ENCODE peak calls at places on chromosomes 6 and 20, in six cellular contexts. L, X, N, Q, S and K are unnamed samples.
A peak's percentile ranks its signal among the peaks of the same experiment; 100 is the strongest.

GRCh38 chr20:59810376-59811187 is 122.9 kb downstream of the SYCP2 start:
- DNase-seq in L (no peak), S (peak; percentile 90), N (no peak), Q (no peak), X (no peak), K (no peak)

GRCh38 chr20:20490673-20491072 is 122.8 kb downstream of the INSM1 start:
- DNase-seq in X (no peak), S (no peak), Q (no peak), N (no peak), L (no peak), K (no peak)

GRCh38 chr6:7143161-7143974 is 35.6 kb downstream of the RREB1 start:
- DNase-seq in X (peak; percentile 38), L (no peak), Q (no peak), S (no peak), N (no peak), K (no peak)

GRCh38 chr20:7650481-7650880 is 289.8 kb downstream of the HAO1 start:
- DNase-seq in S (peak; percentile 3), N (no peak), X (peak; percentile 27), Q (peak; percentile 24), L (no peak), K (peak; percentile 51)

GRCh38 chr6:24332306-24332705 is 25.6 kb downstream of the DCDC2 start:
- DNase-seq in S (no peak), N (no peak), L (no peak), X (peak; percentile 60), Q (no peak), K (no peak)

GRCh38 chr6:131023834-131024504 is 39.1 kb downstream of the EPB41L2 start:
- DNase-seq in S (no peak), X (no peak), Q (no peak), L (no peak), N (no peak), K (peak; percentile 82)

GRCh38 chr20:36614781-36615557 is 9.4 kb downstream of the RAB5IF start:
- DNase-seq in S (no peak), X (no peak), Q (no peak), N (no peak), L (no peak), K (no peak)

GRCh38 chr6:109486068-109486467 is 3.0 kb upstream of the ZBTB24 start:
- DNase-seq in L (no peak), S (no peak), X (no peak), N (peak; percentile 81), Q (no peak), K (no peak)

GRCh38 chr6:42316390-42316970 is 98.8 kb upstream of the MRPS10 start:
- DNase-seq in N (peak; percentile 61), L (no peak), Q (no peak), X (no peak), S (peak; percentile 25), K (peak; percentile 61)

GRCh38 chr6:135701426-135701825 is 150.1 kb upstream of the PDE7B start:
- DNase-seq in S (no peak), N (no peak), L (no peak), X (no peak), Q (no peak), K (peak; percentile 29)

GRCh38 chr6:109690373-109690739 is 646 bp downstream of the AK9 start:
- DNase-seq in S (peak; percentile 85), Q (no peak), L (peak; percentile 41), X (peak; percentile 85), N (no peak), K (no peak)

GRCh38 chr6:99519446-99519845 is 4.2 kb upstream of the USP45 start:
- DNase-seq in L (no peak), N (no peak), Q (no peak), S (no peak), X (no peak), K (no peak)

GRCh38 chr6:62102387-62102786 is 183.6 kb downstream of the KHDRBS2 start:
- DNase-seq in L (no peak), N (no peak), X (no peak), S (no peak), Q (no peak), K (no peak)

GRCh38 chr6:162442675-162443074 is 284.9 kb downstream of the PRKN start:
- DNase-seq in X (peak; percentile 9), Q (no peak), N (no peak), L (no peak), S (peak; percentile 80), K (peak; percentile 2)

GRCh38 chr6:55675936-55676335 is 96.9 kb upstream of the HMGCLL1 start:
- DNase-seq in L (no peak), S (no peak), Q (no peak), X (no peak), N (no peak), K (no peak)

GRCh38 chr20:24960861-24961260 is 11.8 kb downstream of the CST7 start:
- DNase-seq in X (no peak), Q (no peak), N (no peak), S (no peak), L (no peak), K (no peak)

GRCh38 chr6:6319947-6320811 is at the start of gene F13A1:
- DNase-seq in L (peak; percentile 32), X (peak; percentile 42), Q (no peak), S (peak; percentile 46), N (no peak), K (no peak)

GRCh38 chr20:32437391-32438074 is 79.4 kb downstream of the ASXL1 start:
- DNase-seq in S (no peak), Q (no peak), N (no peak), L (no peak), X (no peak), K (no peak)
- TF ChIP-seq CTCF in S (peak; percentile 48), Q (peak; percentile 21), N (no peak), L (no peak), X (no peak), K (peak; percentile 30)

GRCh38 chr6:44003345-44004061 is 123.7 kb downstream of the MRPL14 start:
- DNase-seq in X (no peak), S (peak; percentile 45), N (no peak), L (no peak), Q (no peak), K (no peak)
- H3K4me3 ChIP-seq in X (no peak overlapping the region), S (peak overlapping the region; percentile 40), N (no peak overlapping the region), L (peak overlapping the region; percentile 57), Q (no peak overlapping the region), K (no peak overlapping the region)

GRCh38 chr6:83047065-83047754 is 18.4 kb downstream of the UBE3D start:
- DNase-seq in N (no peak), Q (no peak), L (no peak), X (no peak), S (peak; percentile 54), K (no peak)

GRCh38 chr6:83042671-83043070 is 23.0 kb downstream of the UBE3D start:
- DNase-seq in N (no peak), L (no peak), S (no peak), Q (no peak), X (no peak), K (no peak)

GRCh38 chr6:83044211-83044768 is 21.4 kb downstream of the UBE3D start:
- DNase-seq in N (no peak), S (no peak), L (no peak), Q (no peak), X (no peak), K (no peak)
- TF ChIP-seq CTCF in N (no peak), S (no peak), L (no peak), Q (no peak), X (no peak), K (no peak)

GRCh38 chr20:58218665-58219341 is 9.7 kb downstream of the ANKRD60 start:
- DNase-seq in X (no peak), S (no peak), N (no peak), L (no peak), Q (no peak), K (no peak)
- H3K4me3 ChIP-seq in X (no peak overlapping the region), S (no peak overlapping the region), N (no peak overlapping the region), L (no peak overlapping the region), Q (no peak overlapping the region), K (no peak overlapping the region)

GRCh38 chr20:37774143-37774542 is 80.3 kb downstream of the CTNNBL1 start:
- DNase-seq in X (no peak), N (no peak), Q (no peak), S (no peak), L (no peak), K (no peak)
- TF ChIP-seq CTCF in X (no peak), N (no peak), Q (no peak), S (no peak), L (no peak), K (no peak)

GRCh38 chr6:144695858-144696533 is 410.9 kb downstream of the UTRN start:
- DNase-seq in N (no peak), S (no peak), L (no peak), Q (no peak), X (no peak), K (no peak)

GRCh38 chr6:144688713-144689112 is 403.6 kb downstream of the UTRN start:
- DNase-seq in Q (no peak), X (no peak), S (no peak), N (no peak), L (no peak), K (no peak)

GRCh38 chr6:144690659-144691058 is 405.5 kb downstream of the UTRN start:
- DNase-seq in Q (no peak), X (no peak), L (no peak), S (no peak), N (no peak), K (no peak)

GRCh38 chr6:144689503-144690040 is 404.4 kb downstream of the UTRN start:
- DNase-seq in Q (no peak), L (no peak), S (no peak), N (no peak), X (no peak), K (no peak)

DNA sequence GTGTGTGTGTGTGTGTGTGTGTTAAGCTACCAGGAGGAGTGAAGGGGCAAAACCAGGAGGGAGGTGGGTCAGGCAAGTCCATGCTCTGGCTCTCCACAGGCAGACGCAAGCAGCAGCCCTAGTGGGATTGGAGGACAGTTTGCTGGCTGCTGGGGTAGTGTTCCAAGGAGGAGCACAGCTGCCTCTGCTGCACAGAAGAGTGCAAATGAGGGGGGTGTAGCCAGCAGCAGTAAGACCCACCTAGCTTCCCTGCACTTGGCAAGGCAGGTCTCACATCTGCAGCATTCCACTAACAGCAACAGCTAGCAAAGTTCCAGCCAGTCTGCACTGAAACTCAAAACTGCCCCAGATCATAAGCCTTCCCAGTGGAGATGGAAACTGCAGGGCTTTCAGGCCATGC is 405.0 kb downstream of the UTRN start:
- DNase-seq in S (no peak), X (no peak), Q (no peak), L (no peak), N (no peak), K (no peak)
- H3K4me3 ChIP-seq in S (no peak overlapping the region), X (no peak overlapping the region), Q (no peak overlapping the region), L (no peak overlapping the region), N (no peak overlapping the region), K (no peak overlapping the region)

GRCh38 chr6:160221423-160221822 is 37.2 kb downstream of the SLC22A2 start:
- DNase-seq in L (no peak), S (peak; percentile 6), N (no peak), Q (no peak), X (no peak), K (peak; percentile 9)
- TF ChIP-seq CTCF in L (no peak), S (peak; percentile 24), N (no peak), Q (no peak), X (no peak), K (no peak)

GRCh38 chr6:21873562-21873961 is 280.0 kb downstream of the SOX4 start:
- DNase-seq in N (no peak), S (no peak), Q (peak; percentile 74), X (no peak), L (no peak), K (peak; percentile 98)
- H3K4me3 ChIP-seq in N (no peak overlapping the region), S (no peak overlapping the region), Q (no peak overlapping the region), X (no peak overlapping the region), L (peak overlapping the region; percentile 17), K (no peak overlapping the region)

GRCh38 chr6:119078449-119079287 is at the start of gene FAM184A:
- DNase-seq in L (peak; percentile 69), S (peak; percentile 89), Q (no peak), N (no peak), X (peak; percentile 68), K (peak; percentile 61)
- TF ChIP-seq CTCF in L (peak; percentile 58), S (peak; percentile 60), Q (peak; percentile 34), N (peak; percentile 52), X (no peak), K (no peak)